ENCODE peak calls at places on chromosome 10, in nine cellular contexts. C, X, D, O, Q, Y, L, I and S are unnamed samples.

GRCh38 chr10:98299341-98299740 is 31.3 kb upstream of the LOXL4 start:
- DNase-seq in C (no peak), X (no peak), D (no peak), O (no peak), Q (no peak), Y (no peak), L (no peak), I (no peak), S (no peak)

GRCh38 chr10:93468532-93469213 is 13.5 kb downstream of the MYOF start:
- DNase-seq in C (no peak), X (no peak), D (no peak), O (no peak), Q (no peak), Y (no peak), L (peak; percentile 67), I (no peak), S (no peak)

GRCh38 chr10:76396126-76396525 is 964.7 kb downstream of the LRMDA start:
- DNase-seq in C (no peak), X (no peak), D (no peak), O (no peak), Q (no peak), Y (no peak), L (no peak), I (no peak), S (no peak)

GRCh38 chr10:67521546-67521945 is 174.4 kb downstream of the CTNNA3 start:
- DNase-seq in C (no peak), X (no peak), D (no peak), O (no peak), Q (no peak), Y (no peak), L (no peak), I (no peak), S (no peak)

GRCh38 chr10:109650228-109650627 is 273.1 kb downstream of the XPNPEP1 start:
- DNase-seq in C (no peak), X (no peak), D (no peak), O (no peak), Q (no peak), Y (no peak), L (no peak), I (no peak), S (no peak)

GRCh38 chr10:122774269-122774668 is 71.4 kb downstream of the CUZD1 start:
- DNase-seq in C (no peak), X (no peak), D (no peak), O (no peak), Q (no peak), Y (no peak), L (no peak), I (no peak), S (no peak)

GRCh38 chr10:1233031-1233430 is 176.8 kb downstream of the WDR37 start:
- DNase-seq in C (no peak), X (no peak), D (no peak), O (no peak), Q (no peak), Y (no peak), L (no peak), I (no peak), S (no peak)

GRCh38 chr10:44051584-44052385 is 333.1 kb downstream of the CXCL12 start:
- DNase-seq in C (no peak), X (no peak), D (no peak), O (no peak), Q (no peak), Y (no peak), L (no peak), I (no peak), S (no peak)

GRCh38 chr10:121596668-121597503 is 1.4 kb downstream of the FGFR2 start:
- DNase-seq in C (peak; percentile 61), X (peak; percentile 85), D (no peak), O (no peak), Q (peak; percentile 79), Y (no peak), L (no peak), I (no peak), S (no peak)
- TF ChIP-seq CTCF in C (peak; percentile 69), X (peak; percentile 12), D (no peak), O (no peak), Q (peak; percentile 37), Y (no peak), L (peak; percentile 9), I (no peak), S (no peak)

GRCh38 chr10:20709708-20710107 is 187.4 kb downstream of the NEBL start:
- DNase-seq in C (no peak), X (no peak), D (no peak), O (no peak), Q (no peak), Y (no peak), L (no peak), I (no peak), S (no peak)

GRCh38 chr10:20713420-20713819 is 183.7 kb downstream of the NEBL start:
- DNase-seq in C (no peak), X (no peak), D (no peak), O (no peak), Q (no peak), Y (no peak), L (no peak), I (no peak), S (no peak)

GRCh38 chr10:20712766-20713165 is 184.3 kb downstream of the NEBL start:
- DNase-seq in C (no peak), X (no peak), D (no peak), O (no peak), Q (no peak), Y (no peak), L (no peak), I (no peak), S (no peak)

GRCh38 chr10:20708305-20708704 is 188.8 kb downstream of the NEBL start:
- DNase-seq in C (no peak), X (no peak), D (no peak), O (no peak), Q (no peak), Y (no peak), L (no peak), I (no peak), S (no peak)
- TF ChIP-seq CTCF in C (no peak), X (no peak), D (no peak), O (no peak), Q (no peak), Y (no peak), L (no peak), I (no peak), S (no peak)

DNA sequence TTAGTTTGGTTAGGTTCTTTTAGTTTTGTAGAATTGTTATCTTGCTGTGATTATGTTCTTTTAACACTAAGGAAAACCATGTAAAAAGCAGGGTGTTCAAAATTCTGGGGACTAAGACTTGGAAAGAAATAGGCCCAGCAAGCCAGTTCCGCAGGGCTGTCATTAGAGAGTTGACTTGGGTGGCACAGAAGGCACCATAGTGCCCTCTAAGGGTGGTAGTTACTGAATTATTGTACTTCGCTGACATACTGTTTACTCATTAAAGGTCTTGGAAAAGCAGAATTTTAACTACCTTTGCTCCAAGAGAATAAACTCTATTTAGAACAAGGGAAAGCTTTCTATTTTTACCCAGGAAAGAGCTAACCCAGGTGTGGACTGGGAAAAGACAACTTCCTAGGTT is 86.5 kb downstream of the OTUD1 start:
- DNase-seq in C (no peak), X (no peak), D (no peak), O (no peak), Q (no peak), Y (no peak), L (no peak), I (no peak), S (no peak)
- TF ChIP-seq CTCF in C (peak; percentile 66), X (no peak), D (no peak), O (peak; percentile 40), Q (peak; percentile 56), Y (peak; percentile 55), L (peak; percentile 14), I (peak; percentile 67), S (no peak)

GRCh38 chr10:35232509-35232908 is 103.8 kb upstream of the CCNY start:
- DNase-seq in C (no peak), X (no peak), D (no peak), O (no peak), Q (no peak), Y (no peak), L (no peak), I (no peak), S (no peak)
- TF ChIP-seq CTCF in C (no peak), X (no peak), D (no peak), O (no peak), Q (no peak), Y (no peak), L (no peak), I (no peak), S (no peak)

DNA sequence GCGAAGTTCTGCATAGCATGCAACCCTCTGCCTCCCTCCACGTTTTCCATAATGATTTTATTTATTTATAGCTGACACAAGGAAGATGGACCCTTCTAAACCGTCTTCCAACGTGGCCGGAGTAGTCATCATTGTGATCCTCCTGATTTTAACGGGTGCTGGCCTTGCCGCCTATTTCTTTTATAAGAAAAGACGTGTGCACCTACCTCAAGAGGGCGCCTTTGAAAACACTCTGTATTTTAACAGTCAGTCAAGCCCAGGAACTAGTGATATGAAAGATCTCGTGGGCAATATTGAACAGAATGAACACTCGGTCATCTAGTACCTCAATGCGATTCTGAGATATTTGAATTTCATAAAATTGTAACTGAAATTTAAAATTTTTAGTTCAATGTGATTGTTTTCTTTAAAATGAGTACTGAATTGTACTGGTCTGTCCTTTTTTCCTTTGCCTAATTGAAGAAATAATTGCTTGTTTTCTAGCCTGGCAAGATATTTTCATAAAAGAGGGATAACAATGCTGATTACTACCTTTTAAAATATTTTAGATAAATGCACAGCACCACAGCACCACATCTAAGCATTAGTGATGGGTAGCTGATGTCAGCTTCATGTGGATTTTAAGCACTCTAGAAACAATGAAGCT is 41.5 kb upstream of the SLC39A12 start:
- DNase-seq in C (no peak), X (peak; percentile 76), D (no peak), O (peak; percentile 26), Q (no peak), Y (no peak), L (peak; percentile 9), I (no peak), S (no peak)
- TF ChIP-seq CTCF in C (peak; percentile 67), X (peak; percentile 68), D (no peak), O (peak; percentile 68), Q (peak; percentile 51), Y (peak; percentile 20), L (peak; percentile 60), I (peak; percentile 55), S (peak; percentile 29)